ENCODE peak calls at places on chromosomes 3 and 15, in four cellular contexts. T is heart left ventricle, X is lower leg skin, I is spleen. D is an unnamed sample.

GRCh38 chr3:151724846-151725562 is 8.7 kb upstream of the AADACL2 start:
- DNase-seq in T (no peak), X (no peak), I (no peak), D (no peak)

GRCh38 chr15:64274541-64274940 is 81.4 kb downstream of the CSNK1G1 start:
- DNase-seq in T (no peak), X (no peak), I (no peak), D (no peak)

GRCh38 chr3:129992781-129993180 is 18.3 kb downstream of the TRH start:
- DNase-seq in T (no peak), X (no peak), I (no peak), D (no peak)

GRCh38 chr3:131914090-131914691 is 120.6 kb downstream of the CPNE4 start:
- DNase-seq in T (no peak), X (no peak), I (no peak), D (no peak)

GRCh38 chr3:146156801-146157310 is 4.1 kb downstream of the PLOD2 start:
- DNase-seq in T (no peak), X (no peak), I (no peak), D (no peak)

GRCh38 chr3:42264399-42265058 is 1.5 kb downstream of the CCK start:
- DNase-seq in T (peak; percentile 37), X (no peak), I (no peak), D (peak; percentile 38)

GRCh38 chr3:175111036-175111435 is 251.9 kb downstream of the NAALADL2 start:
- DNase-seq in T (no peak), X (no peak), I (no peak), D (peak; percentile 53)

GRCh38 chr15:58392611-58393161 is 39.1 kb upstream of the LIPC start:
- DNase-seq in T (no peak), X (no peak), I (no peak), D (no peak)

GRCh38 chr15:81216411-81216810 is 19.7 kb downstream of the IL16 start:
- DNase-seq in T (peak; percentile 48), X (no peak), I (no peak), D (no peak)

GRCh38 chr3:106022913-106023312 is 154.1 kb upstream of the CBLB start:
- DNase-seq in T (no peak), X (no peak), I (no peak), D (no peak)

GRCh38 chr3:176906046-176906905 is 291.0 kb downstream of the TBL1XR1 start:
- DNase-seq in T (no peak), X (no peak), I (no peak), D (peak; percentile 33)

GRCh38 chr3:33637482-33637881 is 80.6 kb downstream of the CLASP2 start:
- DNase-seq in T (no peak), X (no peak), I (no peak), D (no peak)

GRCh38 chr15:64749999-64750657 is 25.3 kb downstream of the RBPMS2 start:
- DNase-seq in T (peak; percentile 75), X (no peak), I (no peak), D (no peak)

GRCh38 chr3:11810276-11810675 is 36.4 kb downstream of the TAMM41 start:
- DNase-seq in T (no peak), X (no peak), I (no peak), D (no peak)

GRCh38 chr3:160134964-160135363 is 90.3 kb upstream of the C3orf80 start:
- DNase-seq in T (no peak), X (no peak), I (no peak), D (no peak)

GRCh38 chr3:157921767-157922166 is 184.5 kb downstream of the SHOX2 start:
- DNase-seq in T (no peak), X (no peak), I (no peak), D (no peak)

GRCh38 chr3:115986555-115987207 is 363.4 kb downstream of the GAP43 start:
- DNase-seq in T (no peak), X (no peak), I (no peak), D (no peak)

GRCh38 chr3:49244589-49245205 is 32.3 kb downstream of the C3orf62 start:
- DNase-seq in T (no peak), X (peak; percentile 32), I (no peak), D (no peak)

GRCh38 chr3:108060331-108060730 is 30.5 kb downstream of the CD47 start:
- DNase-seq in T (no peak), X (no peak), I (no peak), D (no peak)

GRCh38 chr3:15942936-15943335 is 145.2 kb upstream of the ANKRD28 start:
- DNase-seq in T (no peak), X (no peak), I (no peak), D (no peak)

GRCh38 chr3:10363935-10364334 is 43.0 kb upstream of the SEC13 start:
- DNase-seq in T (no peak), X (no peak), I (no peak), D (no peak)

GRCh38 chr3:150362515-150363302 is 45.4 kb upstream of the TSC22D2 start:
- DNase-seq in T (no peak), X (no peak), I (no peak), D (no peak)

GRCh38 chr3:76873509-76874242 is 166.2 kb upstream of the ROBO2 start:
- DNase-seq in T (no peak), X (no peak), I (peak; percentile 25), D (no peak)

GRCh38 chr15:29129903-29130302 is 139.7 kb downstream of the NSMCE3 start:
- DNase-seq in T (no peak), X (no peak), I (peak; percentile 65), D (no peak)

GRCh38 chr3:45479627-45480026 is 91.3 kb downstream of the LARS2 start:
- DNase-seq in T (no peak), X (no peak), I (no peak), D (no peak)

GRCh38 chr15:101455291-101455916 is 34.1 kb downstream of the PCSK6 start:
- DNase-seq in T (peak; percentile 52), X (peak; percentile 88), I (peak; percentile 85), D (no peak)

GRCh38 chr3:69196876-69197275 is 74.5 kb upstream of the LMOD3 start:
- DNase-seq in T (no peak), X (no peak), I (no peak), D (no peak)

GRCh38 chr3:69199942-69200341 is 77.5 kb upstream of the LMOD3 start:
- DNase-seq in T (no peak), X (no peak), I (no peak), D (no peak)

GRCh38 chr3:69197455-69197854 is 75.1 kb upstream of the LMOD3 start:
- DNase-seq in T (no peak), X (no peak), I (no peak), D (no peak)

GRCh38 chr3:69200384-69201068 is 78.1 kb upstream of the LMOD3 start:
- DNase-seq in T (no peak), X (no peak), I (no peak), D (no peak)

DNA sequence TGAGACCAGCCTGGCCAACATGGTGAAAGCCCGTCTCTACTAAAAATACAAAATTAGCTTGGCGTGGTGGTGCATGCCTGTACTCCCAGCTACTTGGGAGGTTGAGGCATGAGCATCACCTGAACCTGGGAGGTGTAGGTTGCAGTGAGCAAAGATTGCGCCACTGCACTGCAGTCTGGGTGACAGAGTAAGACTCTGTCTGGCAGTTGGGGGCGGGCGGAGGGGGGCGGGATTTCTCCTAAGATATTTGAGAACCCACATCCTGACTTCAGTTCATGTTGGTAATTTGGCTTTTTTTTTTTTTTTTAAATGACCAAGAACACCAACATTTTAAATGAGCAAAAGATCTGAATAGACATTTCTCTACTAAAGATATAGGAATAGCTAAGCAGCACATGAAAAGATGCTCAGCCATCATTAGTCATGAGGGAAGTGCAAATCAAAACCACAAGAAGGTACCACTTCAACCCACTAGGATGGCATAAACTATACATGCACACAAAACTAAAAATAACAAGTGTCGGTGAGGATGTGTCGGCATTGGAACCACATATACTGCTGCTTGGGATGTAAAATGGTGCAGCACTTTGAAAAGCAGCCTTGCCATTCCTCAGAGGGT is 75.6 kb upstream of the LMOD3 start:
- DNase-seq in T (no peak), X (no peak), I (peak; percentile 77), D (no peak)
- H3K4me3 ChIP-seq in T (no peak overlapping the region), X (no peak overlapping the region), I (no peak overlapping the region), D (no peak overlapping the region)

GRCh38 chr15:92392462-92392861 is 1.2 kb upstream of the ST8SIA2 start:
- DNase-seq in T (no peak), X (no peak), I (no peak), D (no peak)
- H3K4me3 ChIP-seq in T (no peak overlapping the region), X (no peak overlapping the region), I (no peak overlapping the region), D (no peak overlapping the region)

GRCh38 chr15:83285284-83285978 is 967 bp upstream of the BNC1 start:
- DNase-seq in T (no peak), X (no peak), I (no peak), D (no peak)

GRCh38 chr15:83282141-83282540 is 2.3 kb downstream of the BNC1 start:
- DNase-seq in T (no peak), X (no peak), I (no peak), D (no peak)

GRCh38 chr15:83282859-83283812 is 1.3 kb downstream of the BNC1 start:
- DNase-seq in T (no peak), X (no peak), I (no peak), D (no peak)

GRCh38 chr15:83284563-83285283 is at the start of gene BNC1:
- DNase-seq in T (no peak), X (no peak), I (no peak), D (no peak)

GRCh38 chr15:83283813-83284562 is 476 bp downstream of the BNC1 start:
- DNase-seq in T (no peak), X (no peak), I (no peak), D (no peak)
- H3K4me3 ChIP-seq in T (peak overlapping the region; percentile 49), X (peak overlapping the region; percentile 23), I (peak overlapping the region; percentile 9), D (peak overlapping the region; percentile 24)

DNA sequence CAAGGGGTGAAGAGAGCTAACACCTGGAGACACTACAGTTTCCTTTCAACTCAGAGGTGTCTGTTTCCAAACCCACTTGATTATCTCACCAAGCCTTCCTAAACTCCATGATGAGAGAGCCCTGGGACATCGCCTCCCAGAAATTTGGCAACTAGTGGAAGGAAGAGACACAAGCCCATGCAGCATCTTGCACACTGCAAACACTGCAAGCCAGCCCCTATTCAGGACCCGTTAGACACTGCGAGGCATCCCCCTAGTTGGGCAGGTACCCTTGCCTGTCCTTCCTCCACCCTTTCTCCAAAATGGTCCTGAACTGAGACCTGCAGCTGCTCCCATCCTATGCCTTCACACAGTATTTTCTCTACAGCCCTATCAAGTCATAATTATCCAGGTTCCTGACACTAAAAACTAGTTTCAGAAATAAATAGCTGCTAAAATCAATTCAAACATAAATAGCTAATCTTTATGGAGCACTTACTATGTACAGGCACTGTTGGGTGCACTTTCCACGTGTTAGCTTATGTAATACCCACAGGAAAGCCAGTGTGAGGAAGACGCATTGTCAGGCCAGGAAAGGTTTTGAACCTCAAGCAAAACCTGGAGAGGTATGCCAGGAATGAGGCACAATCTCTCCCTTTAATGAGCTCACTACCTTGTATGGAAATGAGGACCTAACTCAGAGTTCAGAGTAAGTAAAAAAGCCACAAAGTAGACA is 2.8 kb downstream of the MAGI1 start:
- DNase-seq in T (no peak), X (no peak), I (no peak), D (no peak)
- H3K4me3 ChIP-seq in T (peak overlapping the region; percentile 81), X (no peak overlapping the region), I (peak overlapping the region; percentile 18), D (no peak overlapping the region)

DNA sequence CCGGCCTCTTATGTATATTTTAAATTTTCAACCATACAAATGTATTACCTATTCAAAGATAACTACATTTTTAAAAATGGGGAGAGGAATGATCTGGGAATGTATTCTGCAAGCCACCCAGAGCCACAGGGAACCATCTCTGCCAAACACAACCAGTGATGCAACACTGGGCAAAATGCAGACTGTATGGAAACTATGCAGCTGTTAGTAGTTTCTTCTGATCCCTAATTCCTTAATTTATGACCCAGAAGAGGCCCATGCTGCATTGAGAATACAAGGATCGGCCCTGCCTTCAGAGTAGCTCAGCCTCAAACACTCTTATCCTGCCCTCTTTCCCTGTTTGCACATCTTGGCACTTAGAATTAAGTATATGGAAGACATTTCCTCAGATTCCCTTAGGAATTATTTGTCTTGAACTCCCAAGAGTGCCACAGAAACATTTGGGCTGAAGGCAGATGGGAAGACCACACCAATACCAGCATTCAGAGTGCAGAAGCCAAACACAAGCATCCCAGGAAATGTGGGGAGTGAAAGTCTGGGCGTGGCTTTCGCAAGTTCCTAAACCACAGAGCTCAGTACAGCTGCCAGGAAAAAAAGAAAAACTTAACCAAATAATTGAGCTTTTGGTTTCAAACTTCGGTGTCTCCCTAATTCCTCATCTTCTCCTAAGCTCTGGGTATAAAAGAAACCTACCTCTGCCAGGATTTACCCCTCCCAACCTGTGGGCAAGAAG is 5.3 kb downstream of the SNUPN start:
- DNase-seq in T (peak; percentile 52), X (no peak), I (no peak), D (no peak)
- H3K4me3 ChIP-seq in T (peak overlapping the region; percentile 42), X (no peak overlapping the region), I (no peak overlapping the region), D (no peak overlapping the region)